ENCODE peak calls at places on chromosomes 5 and 9, in six cellular contexts. H is esophagus squamous epithelium, G is tibial nerve, N is upper lobe of right lung, W is IMR-90, C is spleen. Q is an unnamed sample.

GRCh38 chr9:114484215-114484853 is 20.9 kb downstream of the WHRN start:
- DNase-seq in H (no peak), G (no peak), N (no peak), W (no peak), C (no peak), Q (no peak)

GRCh38 chr5:137073192-137073591 is 425.9 kb downstream of the SPOCK1 start:
- DNase-seq in H (no peak), G (no peak), N (no peak), W (peak; percentile 8), C (no peak), Q (no peak)

GRCh38 chr5:92991681-92992472 is 589.1 kb downstream of the NR2F1-AS1 start:
- DNase-seq in H (no peak), G (no peak), N (no peak), W (peak; percentile 26), C (no peak), Q (no peak)

GRCh38 chr5:129163979-129164378 is 69.4 kb downstream of the ISOC1 start:
- DNase-seq in H (no peak), G (no peak), N (no peak), W (no peak), C (peak; percentile 54), Q (no peak)

GRCh38 chr9:101706929-101707328 is 31.5 kb downstream of the GRIN3A start:
- DNase-seq in H (no peak), G (no peak), N (no peak), W (no peak), C (no peak), Q (no peak)

GRCh38 chr5:164581889-164582288 is 1076.5 kb downstream of the MAT2B start:
- DNase-seq in H (no peak), G (no peak), N (no peak), W (no peak), C (no peak), Q (no peak)

GRCh38 chr9:2234371-2234893 is 219.3 kb downstream of the SMARCA2 start:
- DNase-seq in H (no peak), G (no peak), N (no peak), W (peak; percentile 21), C (no peak), Q (no peak)

GRCh38 chr9:87713278-87713989 is 12.5 kb upstream of the CTSL start:
- DNase-seq in H (peak; percentile 19), G (peak; percentile 88), N (peak; percentile 89), W (peak; percentile 99), C (no peak), Q (no peak)

GRCh38 chr5:13553896-13554295 is 390.6 kb downstream of the DNAH5 start:
- DNase-seq in H (no peak), G (no peak), N (no peak), W (no peak), C (no peak), Q (no peak)

GRCh38 chr5:148807845-148808244 is 18.6 kb upstream of the ADRB2 start:
- DNase-seq in H (no peak), G (no peak), N (no peak), W (no peak), C (no peak), Q (no peak)

GRCh38 chr9:37485389-37486255 is at the start of gene POLR1E:
- DNase-seq in H (peak; percentile 77), G (peak; percentile 83), N (peak; percentile 98), W (peak; percentile 89), C (peak; percentile 99), Q (peak; percentile 96)

GRCh38 chr5:112957970-112958773 is 18.4 kb upstream of the DCP2 start:
- DNase-seq in H (no peak), G (no peak), N (peak; percentile 75), W (peak; percentile 98), C (no peak), Q (no peak)

GRCh38 chr5:94217216-94217615 is 401.2 kb downstream of the KIAA0825 start:
- DNase-seq in H (no peak), G (no peak), N (no peak), W (peak; percentile 43), C (no peak), Q (no peak)

GRCh38 chr5:158785397-158785796 is 314.3 kb downstream of the EBF1 start:
- DNase-seq in H (no peak), G (no peak), N (no peak), W (no peak), C (no peak), Q (no peak)

GRCh38 chr9:84711398-84711777 is 41.9 kb downstream of the NTRK2 start:
- DNase-seq in H (no peak), G (no peak), N (no peak), W (no peak), C (no peak), Q (no peak)

GRCh38 chr5:25128606-25129005 is 483.8 kb upstream of the CDH10 start:
- DNase-seq in H (no peak), G (no peak), N (no peak), W (no peak), C (no peak), Q (no peak)

GRCh38 chr5:162637501-162637900 is 569.9 kb downstream of the GABRG2 start:
- DNase-seq in H (no peak), G (no peak), N (no peak), W (no peak), C (no peak), Q (no peak)

GRCh38 chr9:96459268-96460007 is 9.5 kb downstream of the HABP4 start:
- DNase-seq in H (no peak), G (no peak), N (no peak), W (peak; percentile 17), C (no peak), Q (no peak)

GRCh38 chr9:98533132-98533531 is 175.6 kb downstream of the GABBR2 start:
- DNase-seq in H (no peak), G (no peak), N (no peak), W (peak; percentile 62), C (no peak), Q (no peak)

GRCh38 chr9:73845954-73846690 is 651.0 kb upstream of the RORB start:
- DNase-seq in H (no peak), G (no peak), N (no peak), W (no peak), C (no peak), Q (no peak)

GRCh38 chr5:1944408-1944807 is 61.7 kb upstream of the IRX4 start:
- DNase-seq in H (no peak), G (no peak), N (peak; percentile 53), W (no peak), C (no peak), Q (no peak)

GRCh38 chr5:141245250-141245717 is at the start of gene PCDHB15:
- DNase-seq in H (no peak), G (no peak), N (no peak), W (no peak), C (no peak), Q (no peak)

GRCh38 chr5:178340187-178340586 is 107.6 kb upstream of the PHYKPL start:
- DNase-seq in H (no peak), G (no peak), N (peak; percentile 38), W (no peak), C (peak; percentile 54), Q (no peak)

GRCh38 chr9:131082774-131083512 is 13.4 kb upstream of the AIF1L start:
- DNase-seq in H (no peak), G (no peak), N (no peak), W (no peak), C (no peak), Q (no peak)
- H3K27ac ChIP-seq in H (no peak overlapping the region), G (no peak overlapping the region), N (no peak overlapping the region), W (no peak overlapping the region), C (peak overlapping the region; percentile 50), Q (no peak overlapping the region)

GRCh38 chr5:38138574-38138973 is 119.8 kb upstream of the EGFLAM start:
- DNase-seq in H (no peak), G (no peak), N (no peak), W (no peak), C (no peak), Q (no peak)
- H3K27me3 ChIP-seq in H (no peaks in the 10 kb centered on the region), G (peaks cover 7% of the 10 kb centered on the region), N (no peaks in the 10 kb centered on the region), W (peaks cover 11% of the 10 kb centered on the region), C (no peaks in the 10 kb centered on the region), Q (no peaks in the 10 kb centered on the region)

DNA sequence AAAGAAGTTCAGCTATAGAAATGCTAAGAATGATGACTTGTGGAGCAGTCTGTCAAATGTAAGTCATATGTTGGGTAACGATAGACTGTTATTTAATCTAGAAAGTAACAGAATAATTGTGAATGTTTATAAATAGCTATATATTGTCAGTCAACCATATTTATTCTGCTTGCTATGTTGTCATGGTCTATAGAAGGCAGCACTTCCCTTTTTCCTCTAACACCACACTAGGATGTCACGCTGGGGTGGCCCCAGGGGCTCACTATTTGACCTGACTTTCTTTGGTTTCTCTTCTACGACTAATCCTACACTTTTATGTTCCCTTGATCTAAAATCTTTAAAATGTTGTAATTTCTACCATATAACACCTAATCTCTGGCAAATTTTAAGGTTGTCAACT is 20.5 kb downstream of the ERAP2 start:
- DNase-seq in H (no peak), G (no peak), N (no peak), W (no peak), C (peak; percentile 86), Q (no peak)
- TF ChIP-seq CTCF in H (no peak), G (no peak), N (no peak), W (no peak), C (no peak), Q (no peak)

GRCh38 chr5:138366556-138367382 is 14.3 kb downstream of the KDM3B start:
- DNase-seq in H (no peak), G (no peak), N (no peak), W (no peak), C (no peak), Q (no peak)
- H3K27ac ChIP-seq in H (no peak overlapping the region), G (no peak overlapping the region), N (no peak overlapping the region), W (no peak overlapping the region), C (peak overlapping the region; percentile 3), Q (no peak overlapping the region)

Q was measured in CD4-positive, alpha-beta T cell.